ENCODE peak calls at places on chromosomes 7 and 10, in four cellular contexts. K is H9, U is tibial artery, B is DND-41. Q is an unnamed sample. For H3K4me1, the result is how much of the 10 kb centered on the place peaks cover.

GRCh38 chr7:139883814-139884213 is 54.8 kb downstream of the TBXAS1 start:
- DNase-seq in K (no peak), U (no peak), B (peak), Q (no peak)

GRCh38 chr7:95951531-95951930 is 179.2 kb downstream of the DYNC1I1 start:
- DNase-seq in K (no peak), U (no peak), B (no peak), Q (no peak)

GRCh38 chr10:38605153-38605661 is 511.1 kb downstream of the ZNF37A start:
- DNase-seq in K (no peak), U (no peak), B (no peak), Q (no peak)

GRCh38 chr10:59904431-59905065 is 1.8 kb downstream of the CCDC6 start:
- DNase-seq in K (no peak), U (no peak), B (no peak), Q (peak)

GRCh38 chr7:15323545-15323944 is 238.3 kb downstream of the AGMO start:
- DNase-seq in K (no peak), U (no peak), B (no peak), Q (no peak)

GRCh38 chr10:132337019-132337418 is 5.0 kb downstream of the LRRC27 start:
- DNase-seq in K (no peak), U (peak), B (no peak), Q (no peak)

GRCh38 chr7:100856871-100857282 is 4.4 kb downstream of the SLC12A9 start:
- DNase-seq in K (no peak), U (no peak), B (no peak), Q (no peak)

GRCh38 chr10:127880557-127880956 is 12.2 kb downstream of the CLRN3 start:
- DNase-seq in K (no peak), U (no peak), B (peak), Q (no peak)

GRCh38 chr10:17847586-17848296 is 38.6 kb downstream of the MRC1 start:
- DNase-seq in K (no peak), U (no peak), B (peak), Q (peak)

GRCh38 chr10:70533189-70533558 is 54.6 kb downstream of the PALD1 start:
- DNase-seq in K (no peak), U (no peak), B (no peak), Q (no peak)

GRCh38 chr10:20990604-20991003 is 93.5 kb upstream of the NEBL start:
- DNase-seq in K (no peak), U (no peak), B (no peak), Q (no peak)

GRCh38 chr10:5871596-5871995 is 18.1 kb downstream of the ANKRD16 start:
- DNase-seq in K (no peak), U (no peak), B (no peak), Q (peak)

GRCh38 chr10:49488056-49488455 is 50.9 kb downstream of the ERCC6 start:
- DNase-seq in K (no peak), U (no peak), B (no peak), Q (no peak)

GRCh38 chr7:132428247-132428919 is 147.9 kb downstream of the PLXNA4 start:
- DNase-seq in K (no peak), U (no peak), B (no peak), Q (peak)

GRCh38 chr10:123043409-123043925 is 34.7 kb downstream of the ACADSB start:
- DNase-seq in K (peak), U (no peak), B (peak), Q (peak)

GRCh38 chr7:158547817-158548216 is 39.8 kb downstream of the PTPRN2 start:
- DNase-seq in K (no peak), U (no peak), B (no peak), Q (no peak)

GRCh38 chr7:120052884-120053382 is 220.0 kb upstream of the KCND2 start:
- DNase-seq in K (no peak), U (peak), B (no peak), Q (no peak)

GRCh38 chr7:37518266-37518665 is 69.6 kb upstream of the ELMO1 start:
- DNase-seq in K (no peak), U (no peak), B (no peak), Q (no peak)

GRCh38 chr10:73644015-73644743 is 2.9 kb upstream of the MYOZ1 start:
- DNase-seq in K (peak), U (peak), B (peak), Q (peak)

GRCh38 chr7:116509982-116510579 is 10.5 kb downstream of the CAV2 start:
- DNase-seq in K (no peak), U (no peak), B (no peak), Q (no peak)

GRCh38 chr10:73908853-73909611 is 1.9 kb upstream of the PLAU start:
- DNase-seq in K (no peak), U (peak), B (peak), Q (peak)

GRCh38 chr10:33506838-33507661 is 172.6 kb upstream of the NRP1 start:
- DNase-seq in K (no peak), U (no peak), B (no peak), Q (no peak)

GRCh38 chr10:78010278-78010677 is 19.0 kb downstream of the POLR3A start:
- DNase-seq in K (no peak), U (no peak), B (no peak), Q (no peak)

GRCh38 chr10:12727832-12728215 is 273.7 kb downstream of the CCDC3 start:
- DNase-seq in K (no peak), U (peak), B (no peak), Q (no peak)

GRCh38 chr10:32983333-32983909 is 25.4 kb upstream of the ITGB1 start:
- DNase-seq in K (no peak), U (no peak), B (no peak), Q (peak)

GRCh38 chr10:132904169-132904813 is 38.1 kb downstream of the CFAP46 start:
- DNase-seq in K (peak), U (no peak), B (peak), Q (peak)

GRCh38 chr10:71522438-71523144 is 125.9 kb downstream of the CDH23 start:
- DNase-seq in K (no peak), U (no peak), B (no peak), Q (no peak)

GRCh38 chr10:117374506-117375359 is 507 bp downstream of the PDZD8 start:
- DNase-seq in K (peak), U (peak), B (no peak), Q (peak)

GRCh38 chr7:20159226-20159747 is 57.9 kb downstream of the MACC1 start:
- DNase-seq in K (no peak), U (no peak), B (no peak), Q (no peak)

GRCh38 chr7:32395168-32395567 is 95.0 kb downstream of the LSM5 start:
- DNase-seq in K (no peak), U (no peak), B (no peak), Q (no peak)

GRCh38 chr10:77041636-77042258 is 595.9 kb downstream of the KCNMA1 start:
- DNase-seq in K (no peak), U (no peak), B (peak), Q (peak)

GRCh38 chr7:47483604-47484273 is 98.2 kb downstream of the TNS3 start:
- DNase-seq in K (no peak), U (no peak), B (no peak), Q (no peak)

GRCh38 chr7:155124706-155125105 is 54.6 kb downstream of the HTR5A start:
- DNase-seq in K (no peak), U (no peak), B (no peak), Q (no peak)

GRCh38 chr7:20642171-20642570 is 26.7 kb downstream of the ABCB5 start:
- DNase-seq in K (no peak), U (no peak), B (no peak), Q (no peak)

GRCh38 chr7:3559178-3559765 is 258.2 kb downstream of the SDK1 start:
- DNase-seq in K (no peak), U (no peak), B (no peak), Q (peak)

GRCh38 chr10:119401671-119402395 is 140.7 kb downstream of the RGS10 start:
- DNase-seq in K (no peak), U (peak), B (no peak), Q (peak)

GRCh38 chr10:130833596-130833995 is 477.9 kb downstream of the TCERG1L start:
- DNase-seq in K (no peak), U (no peak), B (no peak), Q (no peak)

GRCh38 chr7:143285454-143285756 is 647 bp downstream of the TMEM139 start:
- DNase-seq in K (peak), U (no peak), B (no peak), Q (no peak)

GRCh38 chr10:61986357-61986756 is 84.9 kb downstream of the ARID5B start:
- DNase-seq in K (no peak), U (no peak), B (no peak), Q (no peak)

GRCh38 chr10:61987537-61987936 is 86.0 kb downstream of the ARID5B start:
- DNase-seq in K (no peak), U (no peak), B (no peak), Q (no peak)

GRCh38 chr10:61985715-61986114 is 84.2 kb downstream of the ARID5B start:
- DNase-seq in K (no peak), U (no peak), B (no peak), Q (no peak)

GRCh38 chr10:61986788-61987187 is 85.3 kb downstream of the ARID5B start:
- DNase-seq in K (no peak), U (no peak), B (no peak), Q (no peak)

GRCh38 chr10:61984803-61985418 is 83.4 kb downstream of the ARID5B start:
- DNase-seq in K (no peak), U (no peak), B (no peak), Q (no peak)
- H3K4me1 ChIP-seq in K (under half), U (under half), B (under half), Q (under half)

DNA sequence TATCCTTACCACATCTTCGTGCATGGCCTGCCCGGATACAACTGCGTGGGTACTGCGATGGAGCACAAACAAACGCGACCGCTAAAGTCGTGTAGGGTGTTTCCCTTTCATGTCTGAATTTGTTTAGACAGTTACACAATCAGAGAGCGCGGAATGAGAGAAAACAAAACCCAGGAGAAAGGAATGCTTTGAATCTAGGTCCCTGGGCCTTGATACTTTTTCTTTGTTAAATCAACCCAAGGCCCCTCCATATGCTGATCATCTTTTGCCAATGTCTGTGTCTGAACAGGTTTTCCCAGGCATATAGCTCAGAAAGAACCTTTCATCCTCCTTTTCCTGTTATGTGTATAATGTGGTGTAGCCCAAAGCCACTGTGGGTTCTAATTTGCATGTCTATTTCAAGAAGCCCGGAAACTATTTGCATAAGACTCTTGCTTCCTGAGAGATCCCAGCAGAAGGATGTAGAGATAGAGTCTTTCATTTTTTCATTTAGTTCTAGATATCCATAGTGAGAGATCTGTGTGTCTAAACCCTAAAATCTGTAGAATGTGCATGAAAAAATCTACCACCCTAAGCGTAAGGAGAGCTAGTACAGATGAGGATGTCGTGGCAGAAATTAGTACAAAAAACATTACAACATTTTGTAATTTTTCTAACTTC is 145.8 kb downstream of the FRMD4A start:
- DNase-seq in K (no peak), U (no peak), B (peak), Q (peak)
- H3K27ac ChIP-seq in K (peak), U (no peak), B (no peak), Q (peak)

GRCh38 chr7:13179775-13180448 is 492.5 kb downstream of the ARL4A start:
- DNase-seq in K (no peak), U (no peak), B (no peak), Q (peak)
- H3K4me1 ChIP-seq in K (under half), U (under half), B (under half), Q (under half)

GRCh38 chr7:28178537-28178936 is 2.1 kb downstream of the JAZF1 start:
- DNase-seq in K (no peak), U (no peak), B (no peak), Q (no peak)
- H3K27ac ChIP-seq in K (no peak), U (peak), B (no peak), Q (no peak)

DNA sequence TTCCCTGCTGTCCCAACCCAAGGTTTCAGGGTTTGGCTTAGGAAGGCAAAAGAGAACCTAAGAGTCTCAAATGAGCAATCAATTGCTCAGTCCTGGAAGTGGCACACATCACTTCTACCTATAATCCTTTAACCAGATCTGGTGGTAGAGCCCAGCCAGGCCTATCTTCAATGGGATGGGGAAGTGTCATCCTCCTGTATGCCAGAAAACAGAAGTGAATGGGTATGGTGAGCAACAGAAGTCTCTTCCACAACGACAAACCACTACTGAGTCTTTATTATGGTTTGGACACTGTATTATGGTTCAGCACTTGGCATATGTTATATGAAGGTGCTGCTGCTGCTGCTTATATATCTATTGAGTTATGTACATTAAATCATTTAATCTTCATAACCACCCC is 3.0 kb upstream of the AKR1B1 start:
- DNase-seq in K (no peak), U (no peak), B (no peak), Q (no peak)
- H3K4me1 ChIP-seq in K (under half), U (under half), B (under half), Q (under half)

Q was measured in cardiac muscle cell.